ENCODE peak calls at places on chromosome 9, in six cellular contexts. One of them, this sample, is unnamed. For H3K27me3, the result is how much of the 10 kb centered on the place peaks cover.

GRCh38 chr9:135215571-135216161 is 128.2 kb downstream of the OLFM1 start:
- DNase-seq in uterus: no peak
- DNase-seq in fibroblast of lung: no peak
- DNase-seq in cardiac muscle cell: peak
- DNase-seq in GM23338: no peak
- DNase-seq in heart right ventricle: peak
- DNase-seq in this sample: no peak

GRCh38 chr9:24801344-24801743 is 255.6 kb upstream of the IZUMO3 start:
- DNase-seq in heart right ventricle: no peak
- DNase-seq in cardiac muscle cell: no peak
- DNase-seq in GM23338: no peak
- DNase-seq in fibroblast of lung: no peak
- DNase-seq in uterus: no peak
- DNase-seq in this sample: no peak

GRCh38 chr9:8332296-8332695 is 532.7 kb upstream of the DMAC1 start:
- DNase-seq in cardiac muscle cell: no peak
- DNase-seq in GM23338: no peak
- DNase-seq in fibroblast of lung: no peak
- DNase-seq in uterus: no peak
- DNase-seq in heart right ventricle: no peak
- DNase-seq in this sample: no peak

GRCh38 chr9:77424993-77425392 is 223.1 kb downstream of the GNA14 start:
- DNase-seq in uterus: no peak
- DNase-seq in cardiac muscle cell: no peak
- DNase-seq in heart right ventricle: no peak
- DNase-seq in fibroblast of lung: no peak
- DNase-seq in GM23338: no peak
- DNase-seq in this sample: no peak

GRCh38 chr9:4366649-4367330 is 66.9 kb upstream of the GLIS3 start:
- DNase-seq in GM23338: peak
- DNase-seq in uterus: no peak
- DNase-seq in heart right ventricle: no peak
- DNase-seq in fibroblast of lung: peak
- DNase-seq in cardiac muscle cell: peak
- DNase-seq in this sample: peak

GRCh38 chr9:4829956-4830355 is 37.2 kb downstream of the RCL1 start:
- DNase-seq in uterus: no peak
- DNase-seq in fibroblast of lung: peak
- DNase-seq in heart right ventricle: no peak
- DNase-seq in cardiac muscle cell: no peak
- DNase-seq in GM23338: no peak
- DNase-seq in this sample: no peak

GRCh38 chr9:133869674-133870419 is 122.3 kb downstream of the VAV2 start:
- DNase-seq in heart right ventricle: no peak
- DNase-seq in fibroblast of lung: no peak
- DNase-seq in GM23338: no peak
- DNase-seq in cardiac muscle cell: peak
- DNase-seq in uterus: no peak
- DNase-seq in this sample: no peak

GRCh38 chr9:129567842-129568559 is 52.9 kb downstream of the C9orf50 start:
- DNase-seq in cardiac muscle cell: peak
- DNase-seq in heart right ventricle: peak
- DNase-seq in uterus: peak
- DNase-seq in GM23338: peak
- DNase-seq in fibroblast of lung: peak
- DNase-seq in this sample: no peak

DNA sequence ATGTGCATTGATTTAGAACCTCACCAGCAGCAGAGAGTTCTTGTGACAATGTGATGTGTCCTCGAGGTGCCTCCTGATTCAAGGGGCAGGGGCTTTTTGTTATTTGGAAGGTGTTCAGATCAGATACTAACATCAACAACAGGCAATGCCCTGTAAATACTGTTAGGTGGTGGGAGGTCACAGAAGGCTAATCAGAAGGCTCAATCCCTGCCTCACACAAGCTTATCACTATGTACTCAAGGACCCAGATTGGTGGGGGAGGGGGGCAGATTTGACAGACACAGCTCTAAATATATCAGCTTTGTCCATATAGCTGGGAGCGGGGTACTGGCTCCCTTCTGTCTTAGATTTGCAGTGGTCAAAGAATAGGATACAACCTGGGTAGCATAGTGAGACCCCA is 2.6 kb downstream of the FRMPD1 start:
- DNase-seq in GM23338: no peak
- DNase-seq in fibroblast of lung: no peak
- DNase-seq in cardiac muscle cell: no peak
- DNase-seq in uterus: no peak
- DNase-seq in heart right ventricle: no peak
- DNase-seq in this sample: no peak
- H3K27me3 ChIP-seq in GM23338: half or more
- H3K27me3 ChIP-seq in fibroblast of lung: under half
- H3K27me3 ChIP-seq in cardiac muscle cell: half or more
- H3K27me3 ChIP-seq in uterus: under half
- H3K27me3 ChIP-seq in heart right ventricle: half or more
- H3K27me3 ChIP-seq in this sample: under half

DNA sequence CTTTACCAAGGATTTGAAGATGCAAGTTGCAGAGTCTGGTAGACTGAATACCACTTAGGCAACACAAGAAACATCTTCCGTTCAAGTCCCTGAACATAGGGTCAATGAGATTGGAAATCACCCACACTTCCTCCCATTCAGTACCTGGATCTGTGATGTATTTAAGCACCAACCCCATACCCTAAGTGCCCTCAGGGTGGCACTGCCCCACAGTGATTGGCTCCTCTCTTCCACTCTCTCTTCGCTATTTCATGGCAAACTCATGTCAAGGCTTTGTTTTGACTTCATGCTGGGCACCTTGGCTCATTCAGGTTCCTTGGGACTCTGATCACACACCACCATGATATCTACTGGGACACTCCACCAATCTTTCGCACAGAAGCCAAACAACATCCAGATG is 53.7 kb downstream of the GGTA1 start:
- DNase-seq in GM23338: peak
- DNase-seq in cardiac muscle cell: no peak
- DNase-seq in heart right ventricle: no peak
- DNase-seq in uterus: no peak
- DNase-seq in fibroblast of lung: no peak
- DNase-seq in this sample: peak
- H3K27me3 ChIP-seq in GM23338: under half
- H3K27me3 ChIP-seq in cardiac muscle cell: under half
- H3K27me3 ChIP-seq in heart right ventricle: under half
- H3K27me3 ChIP-seq in uterus: under half
- H3K27me3 ChIP-seq in fibroblast of lung: under half
- H3K27me3 ChIP-seq in this sample: under half

GRCh38 chr9:127388037-127388855 is 8.7 kb upstream of the SLC2A8 start:
- DNase-seq in cardiac muscle cell: peak
- DNase-seq in heart right ventricle: no peak
- DNase-seq in GM23338: no peak
- DNase-seq in uterus: peak
- DNase-seq in fibroblast of lung: peak
- DNase-seq in this sample: peak

GRCh38 chr9:127390243-127390535 is 6.8 kb upstream of the SLC2A8 start:
- DNase-seq in heart right ventricle: no peak
- DNase-seq in fibroblast of lung: no peak
- DNase-seq in uterus: no peak
- DNase-seq in GM23338: no peak
- DNase-seq in cardiac muscle cell: no peak
- DNase-seq in this sample: no peak

GRCh38 chr9:127389391-127390242 is 7.4 kb upstream of the SLC2A8 start:
- DNase-seq in uterus: no peak
- DNase-seq in fibroblast of lung: no peak
- DNase-seq in heart right ventricle: no peak
- DNase-seq in cardiac muscle cell: no peak
- DNase-seq in GM23338: no peak
- DNase-seq in this sample: no peak

GRCh38 chr9:127390563-127390962 is 6.4 kb upstream of the SLC2A8 start:
- DNase-seq in GM23338: no peak
- DNase-seq in cardiac muscle cell: no peak
- DNase-seq in heart right ventricle: no peak
- DNase-seq in fibroblast of lung: no peak
- DNase-seq in uterus: no peak
- DNase-seq in this sample: no peak

DNA sequence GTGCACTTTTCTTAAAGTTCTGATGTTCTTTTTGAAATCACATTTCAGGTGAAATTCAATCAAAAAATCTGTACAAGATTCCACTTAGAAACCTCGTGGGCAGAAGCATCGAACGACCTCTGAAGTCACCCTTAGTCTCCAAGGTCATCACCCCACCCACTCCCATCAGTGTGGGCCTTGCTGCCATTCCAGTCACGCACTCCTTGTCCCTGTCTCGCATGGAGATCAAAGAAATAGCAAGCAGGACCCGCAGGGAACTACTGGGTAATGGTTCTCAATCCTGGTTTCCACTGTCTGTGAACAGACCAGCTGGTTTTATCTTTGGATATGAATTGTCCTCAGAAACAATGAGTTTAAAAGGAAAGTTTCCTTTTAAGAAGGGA is 8.1 kb upstream of the SLC2A8 start:
- DNase-seq in uterus: no peak
- DNase-seq in cardiac muscle cell: no peak
- DNase-seq in fibroblast of lung: no peak
- DNase-seq in heart right ventricle: no peak
- DNase-seq in GM23338: no peak
- DNase-seq in this sample: peak
- H3K27me3 ChIP-seq in uterus: under half
- H3K27me3 ChIP-seq in cardiac muscle cell: under half
- H3K27me3 ChIP-seq in fibroblast of lung: under half
- H3K27me3 ChIP-seq in heart right ventricle: under half
- H3K27me3 ChIP-seq in GM23338: under half
- H3K27me3 ChIP-seq in this sample: under half

GRCh38 chr9:37037744-37038640 is 3.9 kb upstream of the PAX5 start:
- DNase-seq in GM23338: peak
- DNase-seq in cardiac muscle cell: peak
- DNase-seq in heart right ventricle: no peak
- DNase-seq in fibroblast of lung: no peak
- DNase-seq in uterus: no peak
- DNase-seq in this sample: no peak
- H3K27me3 ChIP-seq in GM23338: half or more
- H3K27me3 ChIP-seq in cardiac muscle cell: half or more
- H3K27me3 ChIP-seq in heart right ventricle: half or more
- H3K27me3 ChIP-seq in fibroblast of lung: half or more
- H3K27me3 ChIP-seq in uterus: under half
- H3K27me3 ChIP-seq in this sample: under half

GRCh38 chr9:128384801-128385492 is 13.8 kb downstream of the URM1 start:
- DNase-seq in cardiac muscle cell: no peak
- DNase-seq in uterus: no peak
- DNase-seq in GM23338: no peak
- DNase-seq in fibroblast of lung: no peak
- DNase-seq in heart right ventricle: no peak
- DNase-seq in this sample: no peak
- H3K27me3 ChIP-seq in cardiac muscle cell: under half
- H3K27me3 ChIP-seq in uterus: under half
- H3K27me3 ChIP-seq in GM23338: half or more
- H3K27me3 ChIP-seq in fibroblast of lung: under half
- H3K27me3 ChIP-seq in heart right ventricle: under half
- H3K27me3 ChIP-seq in this sample: under half

GRCh38 chr9:21782207-21782606 is 20.2 kb upstream of the MTAP start:
- DNase-seq in uterus: no peak
- DNase-seq in fibroblast of lung: no peak
- DNase-seq in cardiac muscle cell: no peak
- DNase-seq in GM23338: no peak
- DNase-seq in heart right ventricle: no peak
- DNase-seq in this sample: no peak
- H3K27me3 ChIP-seq in uterus: under half
- H3K27me3 ChIP-seq in fibroblast of lung: under half
- H3K27me3 ChIP-seq in cardiac muscle cell: under half
- H3K27me3 ChIP-seq in GM23338: under half
- H3K27me3 ChIP-seq in heart right ventricle: under half
- H3K27me3 ChIP-seq in this sample: under half